ENCODE peak calls at places on chromosomes 13 and 19, in six cellular contexts. W is renal cortical epithelial cell; F is GM23248; C is naive thymus-derived CD8-positive, alpha-beta T cell; L is T-helper 1 cell; V is aorta. S is an unnamed sample.

GRCh38 chr19:5686647-5687359 is 3.3 kb upstream of the RPL36 start:
- DNase-seq in L (peak; percentile 94), C (peak; percentile 87), F (peak; percentile 95), V (peak; percentile 100), W (peak; percentile 74), S (peak; percentile 98)

GRCh38 chr13:50152224-50152623 is 137.0 kb downstream of the KCNRG start:
- DNase-seq in V (no peak), L (peak; percentile 4), W (no peak), F (no peak), C (no peak), S (no peak)

GRCh38 chr13:30148171-30148754 is 159.1 kb downstream of the KATNAL1 start:
- DNase-seq in W (no peak), V (no peak), F (no peak), L (peak; percentile 93), C (no peak), S (no peak)

GRCh38 chr19:28929026-28929425 is 283.9 kb downstream of the UQCRFS1 start:
- DNase-seq in L (no peak), F (peak; percentile 27), V (no peak), C (no peak), W (no peak), S (no peak)

GRCh38 chr19:20776083-20777076 is at the start of gene ZNF66:
- DNase-seq in F (peak; percentile 97), W (peak; percentile 93), V (peak; percentile 97), C (peak; percentile 92), L (peak; percentile 95), S (peak; percentile 96)

GRCh38 chr19:56639217-56639616 is 3.7 kb upstream of the SMIM17 start:
- DNase-seq in C (no peak), V (peak; percentile 28), F (peak; percentile 24), W (no peak), L (no peak), S (no peak)

GRCh38 chr13:82749551-82749950 is 1132.7 kb downstream of the SLITRK1 start:
- DNase-seq in L (no peak), C (no peak), W (no peak), V (no peak), F (no peak), S (no peak)

GRCh38 chr13:31168166-31168565 is 6.5 kb upstream of the HSPH1 start:
- DNase-seq in C (no peak), F (no peak), L (no peak), V (no peak), W (no peak), S (no peak)

GRCh38 chr13:47094734-47095434 is 198.0 kb upstream of the HTR2A start:
- DNase-seq in V (no peak), W (peak; percentile 2), C (no peak), F (no peak), L (no peak), S (no peak)

GRCh38 chr13:113121183-113121927 is 1.2 kb upstream of the F10 start:
- DNase-seq in L (no peak), F (no peak), W (no peak), C (no peak), V (peak; percentile 56), S (no peak)

GRCh38 chr19:38839816-38840582 is 8.4 kb upstream of the ECH1 start:
- DNase-seq in F (peak; percentile 45), C (no peak), W (no peak), V (no peak), L (no peak), S (no peak)

GRCh38 chr13:73273737-73274136 is 214.9 kb downstream of the KLF5 start:
- DNase-seq in W (peak; percentile 99), L (no peak), V (no peak), C (no peak), F (peak; percentile 73), S (no peak)

GRCh38 chr13:71661921-71662320 is 205.1 kb downstream of the DACH1 start:
- DNase-seq in W (no peak), V (no peak), C (no peak), F (no peak), L (no peak), S (no peak)

GRCh38 chr13:66106246-66106645 is 1123.9 kb downstream of the PCDH9 start:
- DNase-seq in W (no peak), C (no peak), F (no peak), V (no peak), L (no peak), S (no peak)

GRCh38 chr13:27839809-27840467 is 47.7 kb downstream of the GSX1 start:
- DNase-seq in C (no peak), W (no peak), V (no peak), L (no peak), F (peak; percentile 36), S (no peak)

S was measured in left ventricle myocardium inferior.